ENCODE peak calls at places on chromosomes 13 and 19, in nine cellular contexts. N is ovary, F is upper lobe of left lung, J is sigmoid colon, Y is tibial nerve, X is transverse colon, W is GM12878, H is A549, M is K562. C is an unnamed sample. For H3K4me1, the result is how much of the 10 kb centered on the place peaks cover.

GRCh38 chr13:73767747-73768315 is 366.4 kb downstream of the KLF12 start:
- DNase-seq in N (no peak), F (no peak), J (no peak), Y (no peak), X (no peak), W (no peak), H (no peak), M (peak), C (no peak)

GRCh38 chr13:48858122-48858521 is 117.6 kb upstream of the FNDC3A start:
- DNase-seq in N (no peak), F (no peak), J (no peak), Y (no peak), X (no peak), W (no peak), H (no peak), M (no peak), C (no peak)

GRCh38 chr13:84649853-84650252 is 767.6 kb upstream of the SLITRK1 start:
- DNase-seq in N (no peak), F (no peak), J (no peak), Y (no peak), X (no peak), W (no peak), H (no peak), M (no peak), C (no peak)

GRCh38 chr19:28468701-28469459 is 744.1 kb downstream of the UQCRFS1 start:
- DNase-seq in N (no peak), F (peak), J (peak), Y (no peak), X (peak), W (no peak), H (no peak), M (peak), C (no peak)

GRCh38 chr13:110714798-110715394 is 1.4 kb downstream of the ING1 start:
- DNase-seq in N (peak), F (peak), J (peak), Y (peak), X (peak), W (no peak), H (no peak), M (peak), C (peak)

GRCh38 chr13:99265823-99266426 is 7.7 kb upstream of the GPR18 start:
- DNase-seq in N (no peak), F (no peak), J (no peak), Y (no peak), X (no peak), W (no peak), H (peak), M (peak), C (no peak)

GRCh38 chr13:39818953-39819352 is 163.5 kb downstream of the COG6 start:
- DNase-seq in N (peak), F (no peak), J (no peak), Y (peak), X (no peak), W (no peak), H (no peak), M (no peak), C (no peak)

GRCh38 chr13:70856706-70857105 is 748.5 kb upstream of the KLHL1 start:
- DNase-seq in N (no peak), F (no peak), J (no peak), Y (no peak), X (peak), W (no peak), H (no peak), M (no peak), C (no peak)

DNA sequence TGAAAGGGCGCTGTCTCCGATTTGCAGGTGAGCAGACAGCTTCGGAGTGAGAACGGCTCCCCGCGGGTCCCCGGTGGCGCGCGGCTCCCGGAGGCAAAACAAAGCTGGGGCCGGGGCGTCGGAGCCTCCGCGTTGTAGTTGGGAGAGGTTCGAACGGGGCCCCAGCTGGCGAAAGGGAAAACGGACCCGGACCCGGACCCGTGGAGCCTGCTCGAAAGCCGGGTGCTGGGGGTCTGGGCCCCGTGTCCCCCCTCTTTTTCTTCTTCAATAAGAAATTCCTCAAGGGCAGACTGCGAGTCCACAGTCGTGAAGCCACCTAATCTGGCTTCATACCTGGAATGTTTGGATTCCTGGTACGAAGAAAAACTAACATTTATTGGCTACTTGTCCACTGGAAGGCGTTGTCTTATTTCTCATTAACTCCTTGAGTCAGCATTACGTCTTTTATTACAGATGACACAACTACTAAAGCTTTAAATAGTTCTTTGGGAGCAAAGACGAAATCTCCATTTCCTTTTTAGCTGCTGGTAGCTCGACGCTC is 627 bp upstream of the MTIF3 start:
- DNase-seq in N (peak), F (peak), J (peak), Y (no peak), X (peak), W (no peak), H (no peak), M (peak), C (peak)
- H3K4me1 ChIP-seq in N (under half), F (under half), J (under half), Y (under half), X (under half), W (under half), H (under half), M (under half), C (under half)

GRCh38 chr13:103835052-103835451 is 768.8 kb upstream of the SLC10A2 start:
- DNase-seq in N (no peak), F (no peak), J (no peak), Y (no peak), X (no peak), W (no peak), H (no peak), M (no peak), C (no peak)

GRCh38 chr13:103839460-103839859 is 773.2 kb upstream of the SLC10A2 start:
- DNase-seq in N (no peak), F (no peak), J (no peak), Y (no peak), X (no peak), W (no peak), H (no peak), M (no peak), C (no peak)
- TF ChIP-seq EP300 in N (no peak), F (no peak), J (no peak), Y (no peak), X (no peak), W (no peak), H (no peak), M (no peak), C (no peak)

GRCh38 chr19:2885736-2886135 is 15.0 kb upstream of the ZNF57 start:
- DNase-seq in N (no peak), F (no peak), J (no peak), Y (no peak), X (no peak), W (no peak), H (no peak), M (no peak), C (no peak)

GRCh38 chr19:2887391-2887914 is 13.3 kb upstream of the ZNF57 start:
- DNase-seq in N (no peak), F (no peak), J (no peak), Y (no peak), X (no peak), W (no peak), H (peak), M (peak), C (no peak)

GRCh38 chr19:2888739-2889224 is 11.9 kb upstream of the ZNF57 start:
- DNase-seq in N (peak), F (peak), J (no peak), Y (no peak), X (peak), W (no peak), H (no peak), M (no peak), C (no peak)

DNA sequence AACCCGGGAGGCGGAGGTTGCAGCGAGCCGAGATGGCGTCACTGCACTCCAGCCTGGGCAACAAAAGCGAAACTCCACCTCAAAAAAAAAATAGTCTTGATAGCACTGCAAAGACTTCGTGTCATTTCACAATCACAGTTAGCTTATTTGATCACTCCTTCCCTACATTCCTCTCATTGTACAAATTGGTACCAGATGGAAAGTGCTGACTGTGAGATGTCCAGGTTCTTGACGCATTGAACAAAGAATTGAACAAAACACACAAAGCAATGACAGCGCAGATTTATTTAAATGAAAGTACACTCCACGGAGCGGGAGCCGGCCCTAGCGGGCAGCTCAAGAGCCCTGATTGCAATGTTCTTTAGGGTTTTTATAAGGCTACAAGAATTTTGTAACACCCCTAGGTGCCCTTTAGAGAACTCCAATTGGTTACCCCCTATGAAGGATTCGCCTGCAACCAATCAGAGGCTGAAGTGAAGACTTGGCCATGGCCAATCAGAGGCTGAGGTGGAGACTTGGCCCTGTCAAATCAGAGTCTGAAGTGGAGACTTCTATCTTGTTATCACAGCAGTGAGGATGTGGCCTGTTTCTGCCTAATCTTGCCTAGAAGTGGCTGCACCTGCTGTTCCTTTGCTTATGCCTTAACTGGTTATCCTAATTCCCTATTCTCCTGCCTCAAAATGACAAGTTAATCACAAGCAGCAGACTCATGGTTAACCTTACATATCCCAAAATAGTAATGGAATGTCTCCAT is 16.7 kb downstream of the ZNF556 start:
- DNase-seq in N (no peak), F (no peak), J (no peak), Y (no peak), X (no peak), W (no peak), H (no peak), M (peak), C (no peak)
- H3K27ac ChIP-seq in N (no peak), F (no peak), J (no peak), Y (no peak), X (no peak), W (no peak), H (no peak), M (no peak), C (no peak)

GRCh38 chr19:41876847-41877489 is at the start of gene CD79A:
- DNase-seq in N (no peak), F (no peak), J (no peak), Y (no peak), X (peak), W (peak), H (no peak), M (no peak), C (no peak)

GRCh38 chr19:41879080-41879479 is 2.0 kb downstream of the CD79A start:
- DNase-seq in N (no peak), F (no peak), J (no peak), Y (no peak), X (no peak), W (no peak), H (no peak), M (no peak), C (no peak)

GRCh38 chr19:41877490-41877876 is 404 bp downstream of the CD79A start:
- DNase-seq in N (no peak), F (peak), J (no peak), Y (no peak), X (peak), W (no peak), H (no peak), M (peak), C (no peak)

GRCh38 chr19:41879670-41880328 is 2.7 kb downstream of the CD79A start:
- DNase-seq in N (no peak), F (no peak), J (no peak), Y (no peak), X (no peak), W (no peak), H (no peak), M (no peak), C (no peak)

GRCh38 chr19:41877916-41878905 is 1.1 kb downstream of the CD79A start:
- DNase-seq in N (no peak), F (no peak), J (no peak), Y (no peak), X (peak), W (no peak), H (no peak), M (peak), C (no peak)
- H3K4me1 ChIP-seq in N (under half), F (under half), J (under half), Y (under half), X (under half), W (under half), H (under half), M (under half), C (under half)

GRCh38 chr19:45477713-45478453 is 10.1 kb downstream of the FOSB start:
- DNase-seq in N (no peak), F (no peak), J (no peak), Y (no peak), X (no peak), W (no peak), H (no peak), M (peak), C (no peak)
- TF ChIP-seq EP300 in N (no peak), F (no peak), J (no peak), Y (no peak), X (no peak), W (no peak), H (no peak), M (no peak), C (no peak)

GRCh38 chr13:52195052-52195837 is 35.8 kb upstream of the NEK3 start:
- DNase-seq in N (peak), F (peak), J (peak), Y (peak), X (peak), W (no peak), H (no peak), M (no peak), C (peak)
- H3K27ac ChIP-seq in N (peak), F (peak), J (peak), Y (peak), X (peak), W (peak), H (peak), M (no peak), C (peak)

GRCh38 chr19:40721140-40721486 is 4.2 kb downstream of the ITPKC start:
- DNase-seq in N (no peak), F (no peak), J (no peak), Y (no peak), X (no peak), W (no peak), H (no peak), M (no peak), C (no peak)

GRCh38 chr19:40718774-40719391 is 2.0 kb downstream of the ITPKC start:
- DNase-seq in N (peak), F (peak), J (peak), Y (peak), X (peak), W (peak), H (peak), M (peak), C (peak)

GRCh38 chr19:40717880-40718773 is 1.2 kb downstream of the ITPKC start:
- DNase-seq in N (peak), F (no peak), J (no peak), Y (no peak), X (peak), W (no peak), H (peak), M (peak), C (no peak)

GRCh38 chr19:40717325-40717879 is 490 bp downstream of the ITPKC start:
- DNase-seq in N (no peak), F (peak), J (peak), Y (no peak), X (no peak), W (no peak), H (no peak), M (peak), C (no peak)

DNA sequence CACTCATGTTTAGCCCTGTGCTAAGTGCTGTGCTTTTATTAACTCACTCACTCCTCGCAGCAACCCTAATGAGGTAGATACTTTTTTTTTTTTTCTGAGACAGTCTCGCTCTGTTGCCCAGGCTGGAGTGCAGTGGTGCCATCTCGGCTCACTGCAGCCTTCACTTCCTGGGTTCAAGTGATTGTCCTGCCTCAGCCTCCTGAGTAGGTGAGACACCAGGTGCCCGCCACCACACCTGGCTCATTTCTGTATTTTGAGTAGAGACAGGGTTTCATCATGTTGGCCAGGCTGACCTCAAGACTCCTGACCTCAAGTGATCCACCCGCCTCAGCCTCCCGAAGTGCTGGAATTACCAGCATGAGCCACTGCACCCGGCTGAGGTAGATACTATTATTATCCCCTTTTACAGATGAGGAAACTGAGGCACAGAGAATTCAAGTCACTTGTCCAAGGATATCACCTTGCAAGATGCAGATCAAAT is 2.5 kb downstream of the ITPKC start:
- DNase-seq in N (no peak), F (peak), J (no peak), Y (no peak), X (no peak), W (peak), H (no peak), M (no peak), C (no peak)
- H3K4me1 ChIP-seq in N (under half), F (half or more), J (half or more), Y (under half), X (half or more), W (under half), H (under half), M (under half), C (half or more)

GRCh38 chr19:33703821-33704220 is 82.1 kb downstream of the CHST8 start:
- DNase-seq in N (no peak), F (peak), J (peak), Y (no peak), X (no peak), W (no peak), H (no peak), M (no peak), C (no peak)
- TF ChIP-seq EP300 in N (no peak), F (no peak), J (no peak), Y (no peak), X (no peak), W (no peak), H (no peak), M (no peak), C (no peak)